ENCODE peak calls at places on chromosomes 3 and 15, in four cellular contexts. L is heart left ventricle, V is ovary, U is stomach. Q is an unnamed sample.
A peak's percentile ranks its signal among the peaks of the same experiment; 100 is the strongest.

GRCh38 chr15:38860682-38861081 is 296.1 kb upstream of the RASGRP1 start:
- DNase-seq in L (no peak), V (no peak), U (no peak), Q (no peak)

GRCh38 chr3:129934234-129935123 is 40.0 kb upstream of the TRH start:
- DNase-seq in L (no peak), V (peak; percentile 19), U (no peak), Q (no peak)

GRCh38 chr15:101116681-101116976 is 135.2 kb downstream of the CHSY1 start:
- DNase-seq in L (no peak), V (no peak), U (no peak), Q (no peak)

GRCh38 chr3:160707187-160707789 is 30.3 kb downstream of the ARL14 start:
- DNase-seq in L (peak; percentile 31), V (no peak), U (no peak), Q (no peak)

GRCh38 chr3:155032918-155033317 is 47.2 kb upstream of the MME start:
- DNase-seq in L (no peak), V (no peak), U (no peak), Q (no peak)

GRCh38 chr3:98994128-98994762 is 92.8 kb upstream of the DCBLD2 start:
- DNase-seq in L (no peak), V (no peak), U (no peak), Q (no peak)

GRCh38 chr3:189171707-189172106 is at the start of gene TPRG1:
- DNase-seq in L (no peak), V (no peak), U (no peak), Q (no peak)

GRCh38 chr15:95162967-95163531 is 931.7 kb downstream of the MCTP2 start:
- DNase-seq in L (no peak), V (no peak), U (no peak), Q (no peak)

GRCh38 chr15:71106802-71107500 is 8.3 kb upstream of the THSD4 start:
- DNase-seq in L (no peak), V (no peak), U (no peak), Q (no peak)

GRCh38 chr3:30199096-30199734 is 407.2 kb upstream of the TGFBR2 start:
- DNase-seq in L (peak; percentile 70), V (peak; percentile 35), U (peak; percentile 74), Q (peak; percentile 62)

GRCh38 chr3:194537732-194538247 is 51.0 kb upstream of the ATP13A3 start:
- DNase-seq in L (no peak), V (no peak), U (peak; percentile 61), Q (no peak)

GRCh38 chr3:60809857-60810256 is 441.4 kb downstream of the FHIT start:
- DNase-seq in L (no peak), V (no peak), U (no peak), Q (no peak)

GRCh38 chr3:138921316-138922292 is 25.3 kb downstream of the FOXL2 start:
- DNase-seq in L (no peak), V (no peak), U (no peak), Q (no peak)

GRCh38 chr3:179149239-179149887 is 1.2 kb downstream of the PIK3CA start:
- DNase-seq in L (no peak), V (peak; percentile 12), U (no peak), Q (no peak)

GRCh38 chr3:58392191-58392590 is 41.4 kb downstream of the PDHB start:
- DNase-seq in L (no peak), V (no peak), U (no peak), Q (no peak)

GRCh38 chr3:190261015-190261414 is 61.2 kb downstream of the CLDN1 start:
- DNase-seq in L (no peak), V (peak; percentile 26), U (no peak), Q (no peak)

GRCh38 chr15:81293728-81294500 is 30.0 kb downstream of the STARD5 start:
- DNase-seq in L (no peak), V (no peak), U (peak; percentile 42), Q (no peak)

GRCh38 chr3:140206196-140207040 is 271.4 kb downstream of the CLSTN2 start:
- DNase-seq in L (no peak), V (no peak), U (no peak), Q (no peak)

GRCh38 chr15:41559239-41559488 is 152 bp downstream of the TYRO3 start:
- DNase-seq in L (no peak), V (no peak), U (no peak), Q (no peak)

GRCh38 chr3:242986-243706 is 46.6 kb downstream of the CHL1 start:
- DNase-seq in L (no peak), V (no peak), U (no peak), Q (no peak)

GRCh38 chr3:139499536-139499935 is 23.2 kb upstream of the RBP2 start:
- DNase-seq in L (no peak), V (no peak), U (no peak), Q (no peak)

GRCh38 chr15:91304794-91305193 is 204.7 kb downstream of the SV2B start:
- DNase-seq in L (no peak), V (no peak), U (no peak), Q (no peak)

GRCh38 chr3:100560426-100560825 is 49.0 kb upstream of the ADGRG7 start:
- DNase-seq in L (no peak), V (no peak), U (no peak), Q (no peak)

GRCh38 chr3:139455855-139456254 is 20.5 kb downstream of the RBP2 start:
- DNase-seq in L (no peak), V (no peak), U (no peak), Q (no peak)

GRCh38 chr3:124888482-124889441 is 1.6 kb upstream of the ITGB5 start:
- DNase-seq in L (no peak), V (no peak), U (no peak), Q (no peak)

GRCh38 chr3:126111566-126112475 is 27.9 kb upstream of the SLC41A3 start:
- DNase-seq in L (no peak), V (peak; percentile 2), U (peak; percentile 16), Q (peak; percentile 61)

GRCh38 chr3:74302959-74303358 is 311.5 kb downstream of the CNTN3 start:
- DNase-seq in L (no peak), V (no peak), U (no peak), Q (no peak)

GRCh38 chr15:77886805-77887448 is 190.6 kb downstream of the TBC1D2B start:
- DNase-seq in L (no peak), V (no peak), U (no peak), Q (no peak)

GRCh38 chr3:14127516-14128161 is 2.8 kb downstream of the TMEM43 start:
- DNase-seq in L (no peak), V (no peak), U (no peak), Q (peak; percentile 65)
- TF ChIP-seq CTCF in L (no peak), V (no peak), U (no peak), Q (no peak)

GRCh38 chr3:169769287-169770181 is at the start of gene ACTRT3:
- DNase-seq in L (peak; percentile 64), V (peak; percentile 67), U (peak; percentile 76), Q (no peak)
- TF ChIP-seq POLR2A in L (peak; percentile 28), V (no peak), U (peak; percentile 6), Q (no peak)

GRCh38 chr3:152511904-152512303 is 243.2 kb downstream of the MBNL1 start:
- DNase-seq in L (no peak), V (no peak), U (no peak), Q (no peak)

GRCh38 chr3:152513301-152513960 is 244.7 kb downstream of the MBNL1 start:
- DNase-seq in L (no peak), V (no peak), U (no peak), Q (no peak)

GRCh38 chr3:152505926-152506325 is 237.2 kb downstream of the MBNL1 start:
- DNase-seq in L (no peak), V (no peak), U (no peak), Q (no peak)

GRCh38 chr3:152508705-152509104 is 240.0 kb downstream of the MBNL1 start:
- DNase-seq in L (no peak), V (no peak), U (no peak), Q (no peak)
- TF ChIP-seq CTCF in L (peak; percentile 48), V (peak; percentile 40), U (no peak), Q (no peak)

GRCh38 chr3:101849714-101850326 is 506 bp downstream of the NFKBIZ start:
- DNase-seq in L (peak; percentile 57), V (peak; percentile 47), U (peak; percentile 43), Q (peak; percentile 41)
- TF ChIP-seq POLR2A in L (peak; percentile 24), V (no peak), U (no peak), Q (no peak)

DNA sequence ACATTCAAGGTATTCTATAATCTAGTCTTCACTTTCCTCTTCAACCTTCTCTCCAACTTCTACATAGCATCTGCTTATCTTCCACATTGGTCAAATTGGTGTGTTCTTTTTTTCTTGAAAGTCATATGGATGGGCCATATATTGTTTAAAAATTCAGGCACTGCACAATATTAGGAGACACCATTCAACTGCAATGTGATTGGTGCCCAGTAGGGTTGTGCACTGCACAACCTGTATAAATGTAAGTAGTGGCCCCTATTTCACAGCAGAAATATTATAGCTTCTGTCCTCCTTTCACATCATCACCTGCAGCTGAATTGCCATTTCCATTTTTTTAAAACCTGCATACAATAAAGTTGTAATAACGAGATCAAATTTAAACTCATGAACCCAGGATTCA is 18.1 kb upstream of the GOLIM4 start:
- DNase-seq in L (no peak), V (no peak), U (no peak), Q (no peak)
- TF ChIP-seq CTCF in L (no peak), V (no peak), U (no peak), Q (no peak)

DNA sequence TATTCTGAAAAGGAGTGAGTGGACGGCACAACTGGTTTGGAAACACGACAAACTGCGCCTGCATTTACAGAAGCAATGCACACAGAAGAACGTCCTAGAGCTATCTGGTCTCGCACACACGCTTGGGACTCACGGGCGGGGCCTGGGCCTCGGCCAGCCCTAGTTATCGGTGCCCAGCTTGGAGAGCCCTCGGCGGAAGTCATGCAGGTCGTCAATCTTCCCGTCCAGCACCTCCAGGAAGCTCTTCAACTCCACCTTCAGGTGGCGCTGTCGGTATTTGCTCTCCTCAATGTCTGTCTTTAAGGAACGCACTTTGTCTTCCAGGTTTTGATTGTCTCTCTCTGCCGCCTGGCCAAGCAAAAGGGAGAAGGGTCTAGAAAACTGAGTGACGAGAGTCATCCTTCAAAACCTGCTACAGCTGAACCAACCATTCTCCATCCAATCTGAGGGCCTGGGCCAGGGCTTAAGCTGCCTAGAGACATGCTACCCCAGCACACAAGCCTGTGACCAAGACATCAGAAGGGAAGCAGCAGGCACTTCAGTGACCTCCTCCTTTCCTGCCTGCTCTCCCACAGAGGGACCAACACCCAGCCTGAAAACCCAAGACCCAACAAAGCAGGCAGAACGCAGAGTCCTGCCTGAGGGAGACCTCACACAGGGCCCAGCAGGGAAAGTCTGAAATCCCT is 40.3 kb downstream of the WHAMM start:
- DNase-seq in L (peak; percentile 76), V (peak; percentile 69), U (peak; percentile 79), Q (peak; percentile 90)
- TF ChIP-seq POLR2A in L (no peak), V (no peak), U (no peak), Q (no peak)

DNA sequence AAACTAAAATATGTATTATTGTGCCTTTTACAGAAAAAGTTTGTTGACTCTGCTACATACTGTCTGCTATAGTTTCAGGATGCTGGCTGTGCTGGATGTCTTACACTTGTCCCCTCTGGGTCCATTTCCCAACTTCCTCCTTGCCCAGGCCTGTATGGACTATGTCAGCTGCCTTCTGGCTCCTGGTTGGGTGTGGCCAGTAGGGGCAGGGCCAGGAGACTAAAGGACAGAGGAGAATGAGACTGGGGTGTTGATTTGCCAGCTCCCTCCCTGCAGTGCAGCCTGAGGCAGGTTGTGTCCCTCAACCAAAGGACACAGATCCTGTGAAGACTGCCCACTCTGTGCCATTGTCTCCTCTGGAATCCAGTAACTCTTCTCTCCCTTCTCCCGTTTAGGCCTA is 90.6 kb upstream of the UBE2E2 start:
- DNase-seq in L (no peak), V (no peak), U (no peak), Q (no peak)
- TF ChIP-seq CTCF in L (no peak), V (no peak), U (no peak), Q (no peak)

GRCh38 chr3:52455283-52456168 is at the start of gene NISCH:
- DNase-seq in L (peak; percentile 94), V (peak; percentile 81), U (peak; percentile 95), Q (peak; percentile 84)
- TF ChIP-seq POLR2A in L (peak; percentile 66), V (peak; percentile 24), U (peak; percentile 36), Q (no peak)

GRCh38 chr15:23823508-23823907 is 136.4 kb upstream of the NDN start:
- DNase-seq in L (no peak), V (no peak), U (no peak), Q (no peak)
- TF ChIP-seq CTCF in L (no peak), V (no peak), U (no peak), Q (no peak)

Q was measured in lower leg skin.